ENCODE peak calls at places on chromosome 10, in four cellular contexts. One of them, this sample, is unnamed.

GRCh38 chr10:75115137-75115536 is 3.7 kb downstream of the SAMD8 start:
- DNase-seq in esophagus squamous epithelium: no peak
- DNase-seq in right atrium auricular region: no peak
- DNase-seq in GM12878: no peak
- DNase-seq in this sample: no peak

GRCh38 chr10:43076876-43077420 is at the start of gene RET:
- DNase-seq in esophagus squamous epithelium: no peak
- DNase-seq in right atrium auricular region: no peak
- DNase-seq in GM12878: no peak
- DNase-seq in this sample: no peak

GRCh38 chr10:117551322-117552155 is 9.0 kb downstream of the EMX2 start:
- DNase-seq in esophagus squamous epithelium: no peak
- DNase-seq in right atrium auricular region: no peak
- DNase-seq in GM12878: no peak
- DNase-seq in this sample: no peak

GRCh38 chr10:86658261-86658741 is 4.0 kb downstream of the OPN4 start:
- DNase-seq in esophagus squamous epithelium: no peak
- DNase-seq in right atrium auricular region: no peak
- DNase-seq in GM12878: no peak
- DNase-seq in this sample: no peak

GRCh38 chr10:80283536-80284199 is 5.8 kb downstream of the MAT1A start:
- DNase-seq in esophagus squamous epithelium: no peak
- DNase-seq in right atrium auricular region: no peak
- DNase-seq in GM12878: no peak
- DNase-seq in this sample: no peak

GRCh38 chr10:43041422-43042342 is 35.2 kb upstream of the RET start:
- DNase-seq in esophagus squamous epithelium: no peak
- DNase-seq in right atrium auricular region: peak; percentile 34
- DNase-seq in GM12878: no peak
- DNase-seq in this sample: no peak

GRCh38 chr10:26491934-26492333 is 53.8 kb downstream of the APBB1IP start:
- DNase-seq in esophagus squamous epithelium: no peak
- DNase-seq in right atrium auricular region: no peak
- DNase-seq in GM12878: no peak
- DNase-seq in this sample: no peak

GRCh38 chr10:14173706-14174594 is 156.8 kb downstream of the FRMD4A start:
- DNase-seq in esophagus squamous epithelium: no peak
- DNase-seq in right atrium auricular region: no peak
- DNase-seq in GM12878: no peak
- DNase-seq in this sample: no peak

GRCh38 chr10:69835233-69835632 is 33.5 kb downstream of the COL13A1 start:
- DNase-seq in esophagus squamous epithelium: no peak
- DNase-seq in right atrium auricular region: no peak
- DNase-seq in GM12878: no peak
- DNase-seq in this sample: no peak

GRCh38 chr10:91774571-91774970 is 23.7 kb upstream of the TNKS2 start:
- DNase-seq in esophagus squamous epithelium: no peak
- DNase-seq in right atrium auricular region: no peak
- DNase-seq in GM12878: no peak
- DNase-seq in this sample: no peak

GRCh38 chr10:93208717-93209464 is 135.2 kb downstream of the CYP26A1 start:
- DNase-seq in esophagus squamous epithelium: no peak
- DNase-seq in right atrium auricular region: no peak
- DNase-seq in GM12878: no peak
- DNase-seq in this sample: no peak

GRCh38 chr10:88926484-88927249 is 25.9 kb downstream of the ACTA2 start:
- DNase-seq in esophagus squamous epithelium: no peak
- DNase-seq in right atrium auricular region: no peak
- DNase-seq in GM12878: no peak
- DNase-seq in this sample: no peak

GRCh38 chr10:129562487-129562886 is 95.4 kb downstream of the MGMT start:
- DNase-seq in esophagus squamous epithelium: no peak
- DNase-seq in right atrium auricular region: no peak
- DNase-seq in GM12878: no peak
- DNase-seq in this sample: no peak

GRCh38 chr10:43228783-43229207 is 38.1 kb downstream of the RASGEF1A start:
- DNase-seq in esophagus squamous epithelium: no peak
- DNase-seq in right atrium auricular region: no peak
- DNase-seq in GM12878: no peak
- DNase-seq in this sample: no peak

GRCh38 chr10:96645191-96645721 is 58.4 kb upstream of the TM9SF3 start:
- DNase-seq in esophagus squamous epithelium: no peak
- DNase-seq in right atrium auricular region: peak; percentile 61
- DNase-seq in GM12878: no peak
- DNase-seq in this sample: peak; percentile 64

GRCh38 chr10:13001041-13001886 is at the start of gene CCDC3:
- DNase-seq in esophagus squamous epithelium: no peak
- DNase-seq in right atrium auricular region: no peak
- DNase-seq in GM12878: no peak
- DNase-seq in this sample: no peak

GRCh38 chr10:11146402-11147171 is 128.9 kb downstream of the CELF2 start:
- DNase-seq in esophagus squamous epithelium: no peak
- DNase-seq in right atrium auricular region: no peak
- DNase-seq in GM12878: no peak
- DNase-seq in this sample: no peak

GRCh38 chr10:110568055-110568735 is 700 bp downstream of the SMC3 start:
- DNase-seq in esophagus squamous epithelium: no peak
- DNase-seq in right atrium auricular region: no peak
- DNase-seq in GM12878: no peak
- DNase-seq in this sample: peak; percentile 67
- H3K4me3 ChIP-seq in esophagus squamous epithelium: peak overlapping the region; percentile 84
- H3K4me3 ChIP-seq in right atrium auricular region: peak overlapping the region; percentile 69
- H3K4me3 ChIP-seq in GM12878: peak overlapping the region; percentile 70
- H3K4me3 ChIP-seq in this sample: peak overlapping the region; percentile 75

DNA sequence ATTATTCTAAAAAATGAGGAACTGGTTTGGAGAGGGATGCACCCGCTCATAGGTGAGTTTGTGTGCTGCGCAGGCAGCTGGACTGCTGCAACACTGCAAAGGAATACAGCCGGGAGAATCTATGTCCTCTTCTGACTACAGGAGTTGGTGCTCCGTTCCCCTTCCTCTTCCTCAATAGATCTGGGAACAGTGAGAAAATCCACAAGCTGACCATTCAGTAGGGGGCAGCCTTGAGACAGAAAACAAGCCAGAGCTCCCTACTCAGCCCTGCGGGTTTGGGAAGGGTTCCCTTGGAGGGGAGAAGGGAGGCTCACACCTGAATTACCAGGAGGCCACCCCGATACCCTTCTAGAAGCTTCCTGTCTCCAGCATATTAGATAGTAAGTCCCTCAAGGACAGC is 87.3 kb upstream of the FOXI2 start:
- DNase-seq in esophagus squamous epithelium: no peak
- DNase-seq in right atrium auricular region: no peak
- DNase-seq in GM12878: no peak
- DNase-seq in this sample: peak; percentile 12
- TF ChIP-seq CTCF in esophagus squamous epithelium: no peak
- TF ChIP-seq CTCF in right atrium auricular region: no peak
- TF ChIP-seq CTCF in GM12878: no peak
- TF ChIP-seq CTCF in this sample: peak; percentile 15

GRCh38 chr10:103546401-103546800 is 52.9 kb downstream of the NEURL1 start:
- DNase-seq in esophagus squamous epithelium: no peak
- DNase-seq in right atrium auricular region: no peak
- DNase-seq in GM12878: no peak
- DNase-seq in this sample: no peak

GRCh38 chr10:103549349-103549685 is 55.8 kb downstream of the NEURL1 start:
- DNase-seq in esophagus squamous epithelium: no peak
- DNase-seq in right atrium auricular region: no peak
- DNase-seq in GM12878: no peak
- DNase-seq in this sample: no peak

GRCh38 chr10:103547391-103547946 is 54.0 kb downstream of the NEURL1 start:
- DNase-seq in esophagus squamous epithelium: no peak
- DNase-seq in right atrium auricular region: no peak
- DNase-seq in GM12878: no peak
- DNase-seq in this sample: no peak

GRCh38 chr10:103548581-103549348 is 55.3 kb downstream of the NEURL1 start:
- DNase-seq in esophagus squamous epithelium: no peak
- DNase-seq in right atrium auricular region: no peak
- DNase-seq in GM12878: no peak
- DNase-seq in this sample: no peak

GRCh38 chr10:103548006-103548405 is 54.5 kb downstream of the NEURL1 start:
- DNase-seq in esophagus squamous epithelium: no peak
- DNase-seq in right atrium auricular region: no peak
- DNase-seq in GM12878: no peak
- DNase-seq in this sample: no peak
- H3K4me3 ChIP-seq in esophagus squamous epithelium: no peak overlapping the region
- H3K4me3 ChIP-seq in right atrium auricular region: no peak overlapping the region
- H3K4me3 ChIP-seq in GM12878: no peak overlapping the region
- H3K4me3 ChIP-seq in this sample: no peak overlapping the region

GRCh38 chr10:71396714-71397339 is at the start of gene CDH23:
- DNase-seq in esophagus squamous epithelium: no peak
- DNase-seq in right atrium auricular region: peak; percentile 53
- DNase-seq in GM12878: no peak
- DNase-seq in this sample: no peak

GRCh38 chr10:71393841-71394475 is 2.8 kb upstream of the CDH23 start:
- DNase-seq in esophagus squamous epithelium: no peak
- DNase-seq in right atrium auricular region: peak; percentile 52
- DNase-seq in GM12878: no peak
- DNase-seq in this sample: no peak

GRCh38 chr10:71394926-71395562 is 1.7 kb upstream of the CDH23 start:
- DNase-seq in esophagus squamous epithelium: no peak
- DNase-seq in right atrium auricular region: peak; percentile 50
- DNase-seq in GM12878: no peak
- DNase-seq in this sample: no peak

GRCh38 chr10:71396084-71396713 is 521 bp upstream of the CDH23 start:
- DNase-seq in esophagus squamous epithelium: no peak
- DNase-seq in right atrium auricular region: peak; percentile 62
- DNase-seq in GM12878: no peak
- DNase-seq in this sample: peak; percentile 31

DNA sequence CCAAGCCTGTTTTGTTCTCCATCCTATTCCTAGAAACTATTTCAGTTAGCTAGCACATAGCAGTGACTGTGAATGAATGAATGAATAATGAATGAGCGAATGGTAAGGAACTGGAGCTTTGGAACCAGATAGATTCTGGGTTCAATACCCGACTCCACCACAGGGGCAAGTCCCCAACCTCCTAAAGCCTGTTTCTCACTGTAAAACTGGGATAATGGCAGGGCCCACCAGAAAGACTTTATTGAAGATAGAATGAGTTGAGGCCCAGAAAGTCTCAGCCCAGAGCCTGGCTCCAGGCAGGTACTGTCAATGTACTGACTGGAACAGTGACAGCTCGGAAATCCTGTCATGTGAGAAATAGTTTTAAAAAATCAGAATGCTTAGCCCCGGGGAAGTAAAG is 1.1 kb upstream of the CDH23 start:
- DNase-seq in esophagus squamous epithelium: no peak
- DNase-seq in right atrium auricular region: peak; percentile 48
- DNase-seq in GM12878: no peak
- DNase-seq in this sample: no peak
- TF ChIP-seq CTCF in esophagus squamous epithelium: no peak
- TF ChIP-seq CTCF in right atrium auricular region: no peak
- TF ChIP-seq CTCF in GM12878: peak; percentile 16
- TF ChIP-seq CTCF in this sample: peak; percentile 3

DNA sequence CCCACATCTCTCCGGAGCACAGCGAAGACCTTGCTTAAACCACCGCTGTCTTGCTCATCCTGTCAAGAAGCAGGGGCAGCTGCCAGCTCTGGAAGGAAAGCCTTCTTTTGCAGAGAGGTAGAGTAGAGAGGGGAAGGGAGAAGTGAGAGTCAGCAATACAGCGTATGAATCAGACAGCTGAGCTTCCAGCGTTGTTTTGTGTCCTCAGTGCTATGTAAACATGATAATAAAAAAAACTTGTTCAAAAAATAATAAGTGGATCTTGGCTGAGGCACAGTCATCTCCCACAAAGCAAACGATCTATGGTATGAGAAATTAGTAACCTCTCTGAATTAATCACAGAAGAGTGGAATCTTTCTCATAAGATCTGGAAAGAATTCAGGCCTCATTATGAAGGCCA is 29.7 kb downstream of the CHST15 start:
- DNase-seq in esophagus squamous epithelium: no peak
- DNase-seq in right atrium auricular region: no peak
- DNase-seq in GM12878: no peak
- DNase-seq in this sample: peak; percentile 51
- H3K4me3 ChIP-seq in esophagus squamous epithelium: no peak overlapping the region
- H3K4me3 ChIP-seq in right atrium auricular region: no peak overlapping the region
- H3K4me3 ChIP-seq in GM12878: no peak overlapping the region
- H3K4me3 ChIP-seq in this sample: no peak overlapping the region

GRCh38 chr10:60073781-60074656 is 167.7 kb upstream of the CCDC6 start:
- DNase-seq in esophagus squamous epithelium: no peak
- DNase-seq in right atrium auricular region: no peak
- DNase-seq in GM12878: peak; percentile 76
- DNase-seq in this sample: peak; percentile 91
- TF ChIP-seq CTCF in esophagus squamous epithelium: no peak
- TF ChIP-seq CTCF in right atrium auricular region: no peak
- TF ChIP-seq CTCF in GM12878: no peak
- TF ChIP-seq CTCF in this sample: peak; percentile 9

GRCh38 chr10:49187950-49188761 is at the start of gene TMEM273:
- DNase-seq in esophagus squamous epithelium: peak; percentile 32
- DNase-seq in right atrium auricular region: peak; percentile 84
- DNase-seq in GM12878: peak; percentile 73
- DNase-seq in this sample: peak; percentile 83

GRCh38 chr10:49186613-49187012 is 1.6 kb downstream of the TMEM273 start:
- DNase-seq in esophagus squamous epithelium: no peak
- DNase-seq in right atrium auricular region: no peak
- DNase-seq in GM12878: no peak
- DNase-seq in this sample: no peak

GRCh38 chr10:49191349-49191748 is 3.2 kb upstream of the TMEM273 start:
- DNase-seq in esophagus squamous epithelium: no peak
- DNase-seq in right atrium auricular region: no peak
- DNase-seq in GM12878: no peak
- DNase-seq in this sample: no peak

GRCh38 chr10:49187044-49187484 is 1.1 kb downstream of the TMEM273 start:
- DNase-seq in esophagus squamous epithelium: no peak
- DNase-seq in right atrium auricular region: peak; percentile 60
- DNase-seq in GM12878: no peak
- DNase-seq in this sample: no peak

DNA sequence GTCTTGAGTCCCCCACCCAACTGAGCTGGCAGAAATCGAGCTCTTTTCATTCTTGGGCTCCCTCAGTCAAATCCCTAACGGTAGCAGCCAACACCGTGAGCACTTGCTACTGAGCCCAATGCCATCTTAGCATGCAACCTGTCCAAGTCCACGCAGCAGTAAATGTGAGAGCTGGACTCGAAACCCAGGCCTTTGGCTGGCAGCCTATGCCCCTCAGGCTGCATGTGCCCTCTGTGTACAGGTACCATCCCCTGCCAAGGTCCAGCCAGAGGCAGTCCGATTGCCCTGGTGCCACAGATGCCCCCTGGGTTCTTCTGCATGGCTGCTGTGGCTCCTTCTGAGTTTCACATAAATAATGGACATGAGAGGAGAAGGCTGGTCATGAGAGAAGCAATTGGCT is 1.2 kb upstream of the TMEM273 start:
- DNase-seq in esophagus squamous epithelium: no peak
- DNase-seq in right atrium auricular region: no peak
- DNase-seq in GM12878: no peak
- DNase-seq in this sample: no peak
- H3K4me3 ChIP-seq in esophagus squamous epithelium: no peak overlapping the region
- H3K4me3 ChIP-seq in right atrium auricular region: no peak overlapping the region
- H3K4me3 ChIP-seq in GM12878: peak overlapping the region; percentile 66
- H3K4me3 ChIP-seq in this sample: peak overlapping the region; percentile 61

GRCh38 chr10:124565565-124566221 is 104.1 kb downstream of the LHPP start:
- DNase-seq in esophagus squamous epithelium: no peak
- DNase-seq in right atrium auricular region: no peak
- DNase-seq in GM12878: no peak
- DNase-seq in this sample: peak; percentile 18
- TF ChIP-seq CTCF in esophagus squamous epithelium: peak; percentile 11
- TF ChIP-seq CTCF in right atrium auricular region: peak; percentile 18
- TF ChIP-seq CTCF in GM12878: no peak
- TF ChIP-seq CTCF in this sample: peak; percentile 35